ENCODE peak calls at places on chromosome 11, in five cellular contexts. Q is hypothalamus, C is uterus, G is kidney, R is fibroblast of pulmonary artery. F is an unnamed sample.
A peak's percentile ranks its signal among the peaks of the same experiment; 100 is the strongest.

GRCh38 chr11:130071211-130071712 is 1.6 kb downstream of the APLP2 start:
- DNase-seq in Q (no peak), C (no peak), G (no peak), R (peak; percentile 22), F (peak; percentile 25)

GRCh38 chr11:9990221-9990973 is 303.6 kb downstream of the SBF2 start:
- DNase-seq in Q (no peak), C (no peak), G (no peak), R (no peak), F (no peak)

GRCh38 chr11:61891331-61892084 is at the start of gene FADS3:
- DNase-seq in Q (peak; percentile 56), C (peak; percentile 87), G (peak; percentile 96), R (peak; percentile 76), F (peak; percentile 96)

GRCh38 chr11:64489831-64490441 is 101.1 kb upstream of the SLC22A12 start:
- DNase-seq in Q (no peak), C (peak; percentile 23), G (peak; percentile 85), R (peak; percentile 43), F (peak; percentile 75)

GRCh38 chr11:112543390-112543789 is 282.7 kb upstream of the PLET1 start:
- DNase-seq in Q (no peak), C (no peak), G (no peak), R (no peak), F (no peak)

GRCh38 chr11:1572200-1573076 is at the start of gene DUSP8:
- DNase-seq in Q (peak; percentile 68), C (peak; percentile 91), G (peak; percentile 96), R (peak; percentile 82), F (peak; percentile 98)

GRCh38 chr11:121426476-121427454 is 25.3 kb upstream of the SORL1 start:
- DNase-seq in Q (no peak), C (peak; percentile 37), G (peak; percentile 75), R (no peak), F (peak; percentile 57)

GRCh38 chr11:92687724-92688123 is 281.7 kb upstream of the MTNR1B start:
- DNase-seq in Q (no peak), C (no peak), G (no peak), R (no peak), F (no peak)

GRCh38 chr11:5486421-5486820 is 2.1 kb upstream of the OR52D1 start:
- DNase-seq in Q (no peak), C (no peak), G (no peak), R (no peak), F (no peak)

GRCh38 chr11:122505304-122506006 is 150.1 kb upstream of the UBASH3B start:
- DNase-seq in Q (peak; percentile 69), C (peak; percentile 88), G (peak; percentile 87), R (peak; percentile 92), F (peak; percentile 50)

GRCh38 chr11:125663910-125664309 is 16.7 kb downstream of the ACRV1 start:
- DNase-seq in Q (no peak), C (no peak), G (no peak), R (no peak), F (no peak)

GRCh38 chr11:36361472-36361871 is 65.4 kb downstream of the PRR5L start:
- DNase-seq in Q (no peak), C (no peak), G (no peak), R (peak; percentile 10), F (no peak)

GRCh38 chr11:114063149-114063828 is 3.8 kb downstream of the ZBTB16 start:
- DNase-seq in Q (no peak), C (no peak), G (no peak), R (no peak), F (no peak)

GRCh38 chr11:19370100-19370861 is 129.5 kb upstream of the E2F8 start:
- DNase-seq in Q (no peak), C (no peak), G (no peak), R (peak; percentile 97), F (no peak)

GRCh38 chr11:107898270-107898669 is 30.0 kb upstream of the RAB39A start:
- DNase-seq in Q (no peak), C (no peak), G (no peak), R (peak; percentile 72), F (no peak)

GRCh38 chr11:2725367-2726300 is 25.8 kb upstream of the KCNQ1OT1 start:
- DNase-seq in Q (no peak), C (peak; percentile 92), G (peak; percentile 92), R (peak; percentile 82), F (no peak)

GRCh38 chr11:69027704-69028372 is 14.8 kb upstream of the MRGPRF start:
- DNase-seq in Q (no peak), C (no peak), G (no peak), R (peak; percentile 35), F (no peak)

GRCh38 chr11:122267602-122268001 is 151.6 kb upstream of the BLID start:
- DNase-seq in Q (no peak), C (no peak), G (no peak), R (peak; percentile 66), F (no peak)

GRCh38 chr11:66020618-66021357 is 5.5 kb downstream of the CATSPER1 start:
- DNase-seq in Q (no peak), C (no peak), G (no peak), R (peak; percentile 66), F (no peak)

GRCh38 chr11:1193326-1194230 is 29.3 kb upstream of the MUC5B start:
- DNase-seq in Q (no peak), C (peak; percentile 8), G (peak; percentile 71), R (no peak), F (no peak)

GRCh38 chr11:45513806-45514340 is 151.5 kb downstream of the CHST1 start:
- DNase-seq in Q (no peak), C (no peak), G (no peak), R (no peak), F (no peak)

GRCh38 chr11:30818721-30819120 is 232.6 kb upstream of the MPPED2 start:
- DNase-seq in Q (no peak), C (no peak), G (no peak), R (no peak), F (no peak)

GRCh38 chr11:122177238-122177637 is 61.2 kb upstream of the BLID start:
- DNase-seq in Q (no peak), C (no peak), G (no peak), R (no peak), F (no peak)

GRCh38 chr11:2480874-2481220 is 36.0 kb downstream of the KCNQ1 start:
- DNase-seq in Q (no peak), C (no peak), G (no peak), R (no peak), F (no peak)

GRCh38 chr11:112789481-112789880 is 171.7 kb upstream of the NCAM1 start:
- DNase-seq in Q (no peak), C (no peak), G (no peak), R (no peak), F (no peak)

GRCh38 chr11:267491-267994 is 10.7 kb upstream of the NLRP6 start:
- DNase-seq in Q (no peak), C (no peak), G (peak; percentile 86), R (no peak), F (no peak)

GRCh38 chr11:73388241-73389133 is 12.3 kb downstream of the RELT start:
- DNase-seq in Q (no peak), C (no peak), G (peak; percentile 79), R (no peak), F (no peak)

GRCh38 chr11:118417801-118418200 is 16.4 kb downstream of the ATP5MG start:
- DNase-seq in Q (no peak), C (no peak), G (no peak), R (no peak), F (no peak)

F was measured in frontal cortex.